ENCODE peak calls at places on chromosomes 2 and 18, in six cellular contexts. One of them, this sample, is unnamed.

GRCh38 chr18:79574938-79575525 is 104.6 kb upstream of the CTDP1 start:
- DNase-seq in PC-3: no peak
- DNase-seq in spleen: peak; percentile 71
- DNase-seq in astrocyte of the spinal cord: no peak
- DNase-seq in type B pancreatic cell: peak; percentile 58
- DNase-seq in mammary epithelial cell: no peak
- DNase-seq in this sample: no peak

GRCh38 chr2:235527806-235528480 is 34.1 kb downstream of the AGAP1 start:
- DNase-seq in mammary epithelial cell: no peak
- DNase-seq in spleen: no peak
- DNase-seq in PC-3: peak; percentile 28
- DNase-seq in astrocyte of the spinal cord: no peak
- DNase-seq in type B pancreatic cell: no peak
- DNase-seq in this sample: no peak

GRCh38 chr2:204608261-204608660 is 63.0 kb downstream of the PARD3B start:
- DNase-seq in mammary epithelial cell: no peak
- DNase-seq in PC-3: no peak
- DNase-seq in astrocyte of the spinal cord: peak; percentile 53
- DNase-seq in type B pancreatic cell: no peak
- DNase-seq in spleen: no peak
- DNase-seq in this sample: no peak

GRCh38 chr2:45141883-45142866 is 132.9 kb upstream of the SIX2 start:
- DNase-seq in astrocyte of the spinal cord: no peak
- DNase-seq in spleen: no peak
- DNase-seq in mammary epithelial cell: no peak
- DNase-seq in PC-3: no peak
- DNase-seq in type B pancreatic cell: peak; percentile 20
- DNase-seq in this sample: no peak

GRCh38 chr18:79911009-79911870 is 40.2 kb downstream of the SLC66A2 start:
- DNase-seq in astrocyte of the spinal cord: no peak
- DNase-seq in spleen: peak; percentile 65
- DNase-seq in PC-3: no peak
- DNase-seq in mammary epithelial cell: no peak
- DNase-seq in type B pancreatic cell: peak; percentile 64
- DNase-seq in this sample: no peak

GRCh38 chr2:164879901-164880535 is 38.4 kb upstream of the COBLL1 start:
- DNase-seq in spleen: no peak
- DNase-seq in PC-3: no peak
- DNase-seq in astrocyte of the spinal cord: no peak
- DNase-seq in mammary epithelial cell: no peak
- DNase-seq in type B pancreatic cell: no peak
- DNase-seq in this sample: no peak

GRCh38 chr2:186103276-186103675 is 364.7 kb downstream of the FSIP2 start:
- DNase-seq in mammary epithelial cell: no peak
- DNase-seq in PC-3: no peak
- DNase-seq in type B pancreatic cell: no peak
- DNase-seq in astrocyte of the spinal cord: no peak
- DNase-seq in spleen: no peak
- DNase-seq in this sample: no peak

GRCh38 chr2:70043252-70043875 is 43.9 kb upstream of the PCBP1 start:
- DNase-seq in spleen: peak; percentile 85
- DNase-seq in PC-3: no peak
- DNase-seq in astrocyte of the spinal cord: no peak
- DNase-seq in mammary epithelial cell: no peak
- DNase-seq in type B pancreatic cell: no peak
- DNase-seq in this sample: no peak

GRCh38 chr2:18435425-18436037 is 124.9 kb downstream of the RDH14 start:
- DNase-seq in type B pancreatic cell: no peak
- DNase-seq in mammary epithelial cell: peak; percentile 31
- DNase-seq in spleen: no peak
- DNase-seq in PC-3: peak; percentile 82
- DNase-seq in astrocyte of the spinal cord: peak; percentile 79
- DNase-seq in this sample: no peak

GRCh38 chr2:182946949-182947348 is 80.5 kb upstream of the FRZB start:
- DNase-seq in PC-3: no peak
- DNase-seq in type B pancreatic cell: no peak
- DNase-seq in astrocyte of the spinal cord: peak; percentile 27
- DNase-seq in spleen: no peak
- DNase-seq in mammary epithelial cell: no peak
- DNase-seq in this sample: no peak

GRCh38 chr2:35428548-35428947 is 927.0 kb upstream of the CRIM1 start:
- DNase-seq in spleen: no peak
- DNase-seq in astrocyte of the spinal cord: peak; percentile 7
- DNase-seq in PC-3: peak; percentile 48
- DNase-seq in mammary epithelial cell: peak; percentile 11
- DNase-seq in type B pancreatic cell: no peak
- DNase-seq in this sample: no peak

GRCh38 chr18:48293954-48294893 is 115.0 kb downstream of the ZBTB7C start:
- DNase-seq in astrocyte of the spinal cord: no peak
- DNase-seq in type B pancreatic cell: peak; percentile 60
- DNase-seq in PC-3: peak; percentile 13
- DNase-seq in spleen: peak; percentile 64
- DNase-seq in mammary epithelial cell: peak; percentile 24
- DNase-seq in this sample: no peak

GRCh38 chr18:77206676-77207370 is 42.8 kb upstream of the GALR1 start:
- DNase-seq in type B pancreatic cell: no peak
- DNase-seq in mammary epithelial cell: no peak
- DNase-seq in astrocyte of the spinal cord: peak; percentile 83
- DNase-seq in PC-3: no peak
- DNase-seq in spleen: no peak
- DNase-seq in this sample: no peak

GRCh38 chr2:28661589-28662001 is 90.0 kb upstream of the PPP1CB start:
- DNase-seq in astrocyte of the spinal cord: peak; percentile 93
- DNase-seq in PC-3: peak; percentile 84
- DNase-seq in spleen: no peak
- DNase-seq in mammary epithelial cell: peak; percentile 78
- DNase-seq in type B pancreatic cell: no peak
- DNase-seq in this sample: no peak

GRCh38 chr2:201471732-201472395 is 20.3 kb downstream of the STRADB start:
- DNase-seq in spleen: no peak
- DNase-seq in PC-3: no peak
- DNase-seq in type B pancreatic cell: no peak
- DNase-seq in astrocyte of the spinal cord: peak; percentile 26
- DNase-seq in mammary epithelial cell: no peak
- DNase-seq in this sample: no peak

GRCh38 chr2:73003027-73003426 is 68.5 kb downstream of the SFXN5 start:
- DNase-seq in spleen: peak; percentile 23
- DNase-seq in type B pancreatic cell: no peak
- DNase-seq in mammary epithelial cell: no peak
- DNase-seq in PC-3: no peak
- DNase-seq in astrocyte of the spinal cord: no peak
- DNase-seq in this sample: no peak

GRCh38 chr2:128602038-128602698 is 283.5 kb upstream of the HS6ST1 start:
- DNase-seq in mammary epithelial cell: no peak
- DNase-seq in spleen: peak; percentile 65
- DNase-seq in astrocyte of the spinal cord: no peak
- DNase-seq in type B pancreatic cell: no peak
- DNase-seq in PC-3: no peak
- DNase-seq in this sample: no peak

GRCh38 chr18:48328473-48329205 is 80.5 kb downstream of the ZBTB7C start:
- DNase-seq in PC-3: peak; percentile 6
- DNase-seq in mammary epithelial cell: peak; percentile 72
- DNase-seq in type B pancreatic cell: no peak
- DNase-seq in spleen: peak; percentile 27
- DNase-seq in astrocyte of the spinal cord: peak; percentile 70
- DNase-seq in this sample: no peak

GRCh38 chr2:139281124-139281523 is 500.9 kb upstream of the NXPH2 start:
- DNase-seq in spleen: no peak
- DNase-seq in PC-3: no peak
- DNase-seq in mammary epithelial cell: no peak
- DNase-seq in type B pancreatic cell: no peak
- DNase-seq in astrocyte of the spinal cord: no peak
- DNase-seq in this sample: no peak

GRCh38 chr2:170235860-170236638 is 58.1 kb downstream of the MYO3B start:
- DNase-seq in PC-3: peak; percentile 84
- DNase-seq in spleen: no peak
- DNase-seq in mammary epithelial cell: peak; percentile 50
- DNase-seq in astrocyte of the spinal cord: peak; percentile 37
- DNase-seq in type B pancreatic cell: no peak
- DNase-seq in this sample: no peak

GRCh38 chr18:67456691-67457090 is 59.8 kb downstream of the DSEL start:
- DNase-seq in spleen: no peak
- DNase-seq in PC-3: no peak
- DNase-seq in mammary epithelial cell: no peak
- DNase-seq in type B pancreatic cell: no peak
- DNase-seq in astrocyte of the spinal cord: no peak
- DNase-seq in this sample: no peak
- TF ChIP-seq CTCF in spleen: no peak
- TF ChIP-seq CTCF in PC-3: peak; percentile 26
- TF ChIP-seq CTCF in mammary epithelial cell: peak; percentile 19
- TF ChIP-seq CTCF in type B pancreatic cell: peak; percentile 61
- TF ChIP-seq CTCF in astrocyte of the spinal cord: no peak
- TF ChIP-seq CTCF in this sample: no peak

DNA sequence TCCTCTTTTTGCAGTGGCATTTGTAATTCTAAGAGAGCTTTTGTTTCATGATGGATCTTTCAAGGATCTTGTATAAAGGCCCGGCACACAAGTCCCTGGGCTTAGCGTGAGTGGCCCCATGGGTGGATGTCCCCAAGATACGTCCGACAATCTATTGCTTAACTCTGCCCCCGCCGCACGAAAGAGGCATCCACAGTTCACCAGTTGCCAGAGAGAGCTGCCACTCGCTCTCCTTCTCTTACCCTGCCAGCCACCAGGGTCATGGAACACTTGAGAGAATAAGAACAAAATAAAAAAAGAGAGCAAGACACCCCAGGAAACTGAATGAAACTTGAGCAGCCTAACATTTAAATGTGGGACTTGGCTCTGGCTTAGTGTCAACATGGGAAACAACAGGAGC is 92.3 kb downstream of the CTAGE1 start:
- DNase-seq in type B pancreatic cell: no peak
- DNase-seq in mammary epithelial cell: no peak
- DNase-seq in PC-3: no peak
- DNase-seq in spleen: no peak
- DNase-seq in astrocyte of the spinal cord: no peak
- DNase-seq in this sample: no peak
- TF ChIP-seq CTCF in type B pancreatic cell: no peak
- TF ChIP-seq CTCF in mammary epithelial cell: no peak
- TF ChIP-seq CTCF in PC-3: no peak
- TF ChIP-seq CTCF in spleen: no peak
- TF ChIP-seq CTCF in astrocyte of the spinal cord: no peak
- TF ChIP-seq CTCF in this sample: no peak

GRCh38 chr2:96759548-96759947 is 1.2 kb upstream of the CNNM4 start:
- DNase-seq in PC-3: no peak
- DNase-seq in spleen: peak; percentile 73
- DNase-seq in mammary epithelial cell: no peak
- DNase-seq in type B pancreatic cell: no peak
- DNase-seq in astrocyte of the spinal cord: no peak
- DNase-seq in this sample: no peak

GRCh38 chr2:96758987-96759386 is 1.7 kb upstream of the CNNM4 start:
- DNase-seq in type B pancreatic cell: no peak
- DNase-seq in spleen: peak; percentile 35
- DNase-seq in astrocyte of the spinal cord: no peak
- DNase-seq in mammary epithelial cell: no peak
- DNase-seq in PC-3: no peak
- DNase-seq in this sample: no peak

GRCh38 chr2:96762529-96763253 is 2.0 kb downstream of the CNNM4 start:
- DNase-seq in astrocyte of the spinal cord: peak; percentile 12
- DNase-seq in PC-3: peak; percentile 26
- DNase-seq in mammary epithelial cell: no peak
- DNase-seq in type B pancreatic cell: no peak
- DNase-seq in spleen: no peak
- DNase-seq in this sample: no peak

GRCh38 chr2:96760986-96761832 is 507 bp downstream of the CNNM4 start:
- DNase-seq in PC-3: peak; percentile 16
- DNase-seq in spleen: peak; percentile 91
- DNase-seq in astrocyte of the spinal cord: peak; percentile 32
- DNase-seq in mammary epithelial cell: no peak
- DNase-seq in type B pancreatic cell: no peak
- DNase-seq in this sample: no peak

GRCh38 chr2:96760036-96760985 is at the start of gene CNNM4:
- DNase-seq in PC-3: peak; percentile 94
- DNase-seq in spleen: peak; percentile 99
- DNase-seq in astrocyte of the spinal cord: peak; percentile 92
- DNase-seq in type B pancreatic cell: peak; percentile 96
- DNase-seq in mammary epithelial cell: peak; percentile 90
- DNase-seq in this sample: peak; percentile 75
- TF ChIP-seq CTCF in PC-3: no peak
- TF ChIP-seq CTCF in spleen: peak; percentile 50
- TF ChIP-seq CTCF in astrocyte of the spinal cord: peak; percentile 18
- TF ChIP-seq CTCF in type B pancreatic cell: no peak
- TF ChIP-seq CTCF in mammary epithelial cell: no peak
- TF ChIP-seq CTCF in this sample: no peak

GRCh38 chr2:229363126-229363814 is 92.2 kb upstream of the PID1 start:
- DNase-seq in spleen: no peak
- DNase-seq in type B pancreatic cell: no peak
- DNase-seq in astrocyte of the spinal cord: peak; percentile 25
- DNase-seq in mammary epithelial cell: peak; percentile 78
- DNase-seq in PC-3: peak; percentile 40
- DNase-seq in this sample: no peak
- TF ChIP-seq CTCF in spleen: no peak
- TF ChIP-seq CTCF in type B pancreatic cell: no peak
- TF ChIP-seq CTCF in astrocyte of the spinal cord: no peak
- TF ChIP-seq CTCF in mammary epithelial cell: no peak
- TF ChIP-seq CTCF in PC-3: no peak
- TF ChIP-seq CTCF in this sample: no peak

GRCh38 chr2:86621290-86621943 is 2.2 kb downstream of the RNF103 start:
- DNase-seq in mammary epithelial cell: peak; percentile 19
- DNase-seq in PC-3: peak; percentile 34
- DNase-seq in astrocyte of the spinal cord: peak; percentile 13
- DNase-seq in type B pancreatic cell: no peak
- DNase-seq in spleen: no peak
- DNase-seq in this sample: no peak
- TF ChIP-seq CTCF in mammary epithelial cell: no peak
- TF ChIP-seq CTCF in PC-3: no peak
- TF ChIP-seq CTCF in astrocyte of the spinal cord: no peak
- TF ChIP-seq CTCF in type B pancreatic cell: peak; percentile 31
- TF ChIP-seq CTCF in spleen: no peak
- TF ChIP-seq CTCF in this sample: no peak

GRCh38 chr2:212142616-212143015 is 396.0 kb downstream of the ERBB4 start:
- DNase-seq in astrocyte of the spinal cord: no peak
- DNase-seq in mammary epithelial cell: no peak
- DNase-seq in type B pancreatic cell: no peak
- DNase-seq in spleen: no peak
- DNase-seq in PC-3: no peak
- DNase-seq in this sample: no peak

GRCh38 chr2:212145111-212145510 is 393.5 kb downstream of the ERBB4 start:
- DNase-seq in astrocyte of the spinal cord: peak; percentile 76
- DNase-seq in mammary epithelial cell: peak; percentile 6
- DNase-seq in PC-3: peak; percentile 15
- DNase-seq in spleen: no peak
- DNase-seq in type B pancreatic cell: no peak
- DNase-seq in this sample: no peak

GRCh38 chr2:212153923-212154322 is 384.7 kb downstream of the ERBB4 start:
- DNase-seq in astrocyte of the spinal cord: no peak
- DNase-seq in mammary epithelial cell: no peak
- DNase-seq in PC-3: no peak
- DNase-seq in type B pancreatic cell: no peak
- DNase-seq in spleen: no peak
- DNase-seq in this sample: no peak

DNA sequence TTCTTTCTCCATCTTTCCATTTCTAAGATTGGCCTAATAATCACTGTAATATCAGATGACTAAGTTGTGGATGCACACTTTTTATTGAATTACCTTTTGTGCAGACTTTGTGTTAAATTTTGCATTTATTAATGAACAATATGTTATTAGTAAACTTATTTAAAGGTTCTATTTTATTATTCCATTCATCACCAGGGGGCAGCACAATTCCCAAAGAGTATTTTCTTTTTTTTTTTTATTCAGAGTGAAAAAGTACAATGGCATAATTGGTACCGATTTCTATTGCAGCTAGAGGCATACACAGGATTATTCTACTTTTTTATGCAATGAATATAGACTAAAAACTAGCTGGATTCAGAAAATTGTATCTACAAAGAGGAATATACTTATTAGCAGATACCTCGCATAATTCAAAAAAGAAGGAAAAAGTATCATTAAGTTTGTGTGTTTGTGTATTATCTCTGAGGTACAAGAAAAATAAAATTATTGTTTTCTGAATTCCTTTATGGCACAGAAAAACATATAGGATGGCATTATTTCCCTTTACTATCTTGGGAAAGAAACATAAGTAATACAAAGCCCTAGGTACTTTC is 390.6 kb downstream of the ERBB4 start:
- DNase-seq in type B pancreatic cell: no peak
- DNase-seq in astrocyte of the spinal cord: peak; percentile 20
- DNase-seq in PC-3: peak; percentile 49
- DNase-seq in spleen: no peak
- DNase-seq in mammary epithelial cell: no peak
- DNase-seq in this sample: no peak
- TF ChIP-seq CTCF in type B pancreatic cell: peak; percentile 72
- TF ChIP-seq CTCF in astrocyte of the spinal cord: peak; percentile 38
- TF ChIP-seq CTCF in PC-3: peak; percentile 76
- TF ChIP-seq CTCF in spleen: no peak
- TF ChIP-seq CTCF in mammary epithelial cell: peak; percentile 35
- TF ChIP-seq CTCF in this sample: no peak